ENCODE peak calls at places on chromosomes 4 and X, in five cellular contexts. A is activated CD4-positive, alpha-beta T cell treated with anti-CD3 and anti-CD28 coated beads, Interleukin-2, amount 10 ng/mL, durations not matched to agents 24 days and 14 days; E is stromal cell of bone marrow; Y is effector memory CD8-positive, alpha-beta T cell; B is activated effector memory CD4-positive, alpha-beta T cell treated with anti-CD3 and anti-CD28 coated beads, Interleukin-2, amount 50 U/mL, for 16 hours. L is an unnamed sample.

GRCh38 chrX:119118780-119119395 is 8.7 kb downstream of the KIAA1210 start:
- DNase-seq in B (peak), Y (peak), A (peak), E (peak), L (peak)

GRCh38 chr4:183342541-183343533 is 20.6 kb upstream of the CLDN24 start:
- DNase-seq in E (no peak), A (no peak), B (no peak), Y (no peak), L (no peak)

GRCh38 chr4:185112104-185112503 is 31.0 kb upstream of the SLC25A4 start:
- DNase-seq in A (no peak), E (peak), B (no peak), Y (no peak), L (no peak)

GRCh38 chr4:183241771-183242170 is 78.3 kb downstream of the CLDN22 start:
- DNase-seq in Y (no peak), E (no peak), A (no peak), B (no peak), L (no peak)

GRCh38 chr4:98110929-98111328 is 32.3 kb downstream of the STPG2 start:
- DNase-seq in A (no peak), B (no peak), E (no peak), Y (no peak), L (no peak)

GRCh38 chr4:114005569-114006442 is 26.4 kb upstream of the ARSJ start:
- DNase-seq in E (peak), A (no peak), B (no peak), Y (peak), L (no peak)

GRCh38 chr4:88107406-88108107 is 50.9 kb downstream of the ABCG2 start:
- DNase-seq in Y (no peak), B (no peak), E (no peak), A (no peak), L (no peak)

GRCh38 chr4:184267673-184268573 is 50.2 kb upstream of the ENPP6 start:
- DNase-seq in Y (peak), E (peak), B (peak), A (peak), L (peak)

L was measured in activated gamma-delta T cell treated with Interleukin-2 at 50 U/mL for 16 hours.